ENCODE peak calls at places on chromosomes 13 and 19, in seven cellular contexts. K is IMR-90, N is lower leg skin, G is ovary, R is adrenal gland, E is HCT116, U is body of pancreas. D is an unnamed sample.

GRCh38 chr13:97205971-97206370 is 16.2 kb upstream of the MBNL2 start:
- DNase-seq in K (peak), N (no peak), G (no peak), R (no peak), E (no peak), U (no peak), D (peak)

GRCh38 chr13:50990540-50991506 is 81.2 kb downstream of the RNASEH2B start:
- DNase-seq in K (peak), N (no peak), G (peak), R (peak), E (no peak), U (peak), D (no peak)

GRCh38 chr13:34822681-34823080 is 119.4 kb upstream of the NBEA start:
- DNase-seq in K (no peak), N (no peak), G (no peak), R (no peak), E (no peak), U (no peak), D (no peak)

GRCh38 chr19:11356676-11357550 is 1.7 kb downstream of the PLPPR2 start:
- DNase-seq in K (no peak), N (no peak), G (no peak), R (no peak), E (no peak), U (no peak), D (no peak)

GRCh38 chr13:100809856-100810255 is 135.3 kb upstream of the TMTC4 start:
- DNase-seq in K (no peak), N (no peak), G (no peak), R (no peak), E (no peak), U (no peak), D (no peak)

GRCh38 chr19:42352216-42352892 is 26.9 kb downstream of the MEGF8 start:
- DNase-seq in K (peak), N (no peak), G (no peak), R (no peak), E (no peak), U (no peak), D (no peak)

GRCh38 chr19:1251503-1252220 is 3.3 kb downstream of the MIDN start:
- DNase-seq in K (no peak), N (no peak), G (no peak), R (peak), E (no peak), U (peak), D (peak)

GRCh38 chr13:110471833-110472162 is 89.7 kb downstream of the RAB20 start:
- DNase-seq in K (peak), N (peak), G (no peak), R (peak), E (no peak), U (peak), D (no peak)

GRCh38 chr13:59371229-59371628 is 792.5 kb downstream of the DIAPH3 start:
- DNase-seq in K (no peak), N (no peak), G (no peak), R (no peak), E (no peak), U (no peak), D (no peak)

GRCh38 chr19:48290923-48291700 is 21.2 kb downstream of the ZNF114 start:
- DNase-seq in K (peak), N (peak), G (peak), R (peak), E (no peak), U (peak), D (peak)

GRCh38 chr19:34145741-34146202 is 26.5 kb upstream of the LSM14A start:
- DNase-seq in K (peak), N (peak), G (peak), R (peak), E (peak), U (peak), D (peak)

GRCh38 chr13:32530841-32531253 is 7.7 kb downstream of the N4BP2L2 start:
- DNase-seq in K (peak), N (no peak), G (no peak), R (peak), E (no peak), U (no peak), D (no peak)

GRCh38 chr13:109610517-109610916 is 175.9 kb downstream of the IRS2 start:
- DNase-seq in K (no peak), N (peak), G (peak), R (peak), E (peak), U (peak), D (peak)

GRCh38 chr13:98919566-98919965 is 58.3 kb downstream of the DOCK9 start:
- DNase-seq in K (no peak), N (no peak), G (no peak), R (no peak), E (no peak), U (no peak), D (no peak)

GRCh38 chr13:59706101-59706976 is 457.4 kb downstream of the DIAPH3 start:
- DNase-seq in K (no peak), N (no peak), G (no peak), R (no peak), E (no peak), U (no peak), D (no peak)

GRCh38 chr19:17749912-17750317 is 1.4 kb upstream of the FCHO1 start:
- DNase-seq in K (no peak), N (no peak), G (no peak), R (peak), E (no peak), U (no peak), D (no peak)

GRCh38 chr19:47618771-47619170 is 9.8 kb downstream of the BICRA start:
- DNase-seq in K (peak), N (no peak), G (peak), R (peak), E (no peak), U (peak), D (no peak)

GRCh38 chr19:33194884-33195710 is 967 bp downstream of the LRP3 start:
- DNase-seq in K (peak), N (no peak), G (peak), R (peak), E (no peak), U (peak), D (no peak)

GRCh38 chr13:99758465-99759162 is 213.0 kb downstream of the ZIC5 start:
- DNase-seq in K (no peak), N (no peak), G (no peak), R (no peak), E (no peak), U (no peak), D (no peak)

GRCh38 chr13:43072394-43072793 is 49.0 kb downstream of the DNAJC15 start:
- DNase-seq in K (no peak), N (no peak), G (no peak), R (peak), E (no peak), U (peak), D (no peak)

GRCh38 chr13:83286737-83287136 is 595.5 kb downstream of the SLITRK1 start:
- DNase-seq in K (peak), N (no peak), G (no peak), R (no peak), E (no peak), U (no peak), D (no peak)

GRCh38 chr13:28129911-28130693 is 8.2 kb upstream of the PAN3 start:
- DNase-seq in K (peak), N (no peak), G (no peak), R (no peak), E (no peak), U (no peak), D (no peak)

GRCh38 chr13:36096411-36097184 is 34.6 kb downstream of the DCLK1 start:
- DNase-seq in K (no peak), N (no peak), G (no peak), R (no peak), E (no peak), U (no peak), D (no peak)

GRCh38 chr13:51848674-51849073 is 3.7 kb upstream of the TMEM272 start:
- DNase-seq in K (peak), N (no peak), G (no peak), R (no peak), E (no peak), U (no peak), D (no peak)

GRCh38 chr13:40963927-40964326 is 55.2 kb downstream of the ELF1 start:
- DNase-seq in K (peak), N (no peak), G (no peak), R (no peak), E (peak), U (no peak), D (peak)

GRCh38 chr13:45921337-45921736 is 69.8 kb upstream of the SIAH3 start:
- DNase-seq in K (no peak), N (no peak), G (no peak), R (no peak), E (no peak), U (no peak), D (no peak)

GRCh38 chr13:33958964-33959363 is 141.0 kb downstream of the RFC3 start:
- DNase-seq in K (no peak), N (no peak), G (no peak), R (no peak), E (no peak), U (no peak), D (no peak)

GRCh38 chr19:18202759-18203407 is 959 bp downstream of the RAB3A start:
- DNase-seq in K (no peak), N (peak), G (peak), R (peak), E (no peak), U (peak), D (no peak)

GRCh38 chr19:24074720-24075119 is 12.3 kb upstream of the ZNF254 start:
- DNase-seq in K (peak), N (no peak), G (no peak), R (no peak), E (no peak), U (no peak), D (no peak)

GRCh38 chr19:34461375-34462100 is 20.0 kb upstream of the WTIP start:
- DNase-seq in K (peak), N (no peak), G (no peak), R (no peak), E (no peak), U (no peak), D (no peak)

GRCh38 chr13:85142351-85142750 is 656.9 kb downstream of the SLITRK6 start:
- DNase-seq in K (no peak), N (no peak), G (no peak), R (no peak), E (no peak), U (no peak), D (no peak)

GRCh38 chr13:99366075-99366987 is 59.1 kb upstream of the GPR183 start:
- DNase-seq in K (no peak), N (no peak), G (no peak), R (no peak), E (no peak), U (no peak), D (no peak)

GRCh38 chr13:54643863-54644262 is 1615.2 kb downstream of the OLFM4 start:
- DNase-seq in K (no peak), N (no peak), G (no peak), R (no peak), E (no peak), U (no peak), D (no peak)

GRCh38 chr19:5395996-5396939 is 55.7 kb upstream of the PTPRS start:
- DNase-seq in K (no peak), N (no peak), G (no peak), R (no peak), E (no peak), U (no peak), D (no peak)

DNA sequence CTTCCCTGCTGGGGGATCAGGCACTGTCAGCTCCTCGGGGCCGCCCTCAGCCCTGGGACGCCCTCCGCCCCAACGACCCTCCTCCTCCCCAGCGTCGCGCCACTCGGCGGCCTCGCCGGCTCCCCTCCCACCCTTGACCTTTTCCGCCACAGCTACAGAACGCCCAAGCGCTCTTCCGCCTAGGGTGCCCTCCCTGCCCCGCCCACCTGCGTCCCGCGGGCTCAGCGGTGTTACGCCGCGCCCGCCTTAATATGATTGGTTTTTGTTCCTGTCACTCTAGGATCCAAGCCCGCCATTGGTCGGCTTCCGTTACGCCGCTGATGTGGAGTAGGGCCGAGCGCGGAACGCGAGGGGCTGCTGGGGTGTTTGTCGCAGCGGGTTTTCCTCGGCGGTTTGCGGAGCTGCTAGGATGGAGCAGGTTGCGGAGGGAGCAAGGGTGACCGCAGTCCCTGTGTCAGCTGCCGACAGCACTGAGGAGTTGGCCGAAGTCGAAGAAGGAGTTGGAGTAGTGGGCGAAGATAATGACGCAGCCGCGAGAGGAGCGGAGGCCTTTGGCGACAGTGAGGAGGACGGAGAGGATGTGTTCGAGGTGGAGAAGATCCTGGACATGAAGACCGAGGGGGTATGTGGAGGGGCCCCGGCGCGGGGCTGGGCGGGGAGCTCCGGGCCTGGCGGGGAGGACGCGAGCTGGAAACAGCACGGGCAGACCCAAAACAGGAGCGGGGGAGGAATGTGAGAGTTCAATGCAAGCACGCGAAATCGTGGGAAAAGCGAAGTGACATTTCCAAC is at the start of gene MPHOSPH8:
- DNase-seq in K (peak), N (peak), G (peak), R (peak), E (peak), U (peak), D (peak)
- TF ChIP-seq POLR2A in K (no peak), N (no peak), G (peak), R (peak), E (no peak), U (peak), D (peak)

GRCh38 chr13:114067381-114067885 is 65.0 kb downstream of the RASA3 start:
- DNase-seq in K (peak), N (no peak), G (no peak), R (no peak), E (no peak), U (no peak), D (no peak)
- TF ChIP-seq POLR2A in K (no peak), N (no peak), G (no peak), R (no peak), E (no peak), U (no peak), D (no peak)

GRCh38 chr13:77696863-77697207 is 652 bp upstream of the SLAIN1 start:
- DNase-seq in K (no peak), N (no peak), G (no peak), R (no peak), E (no peak), U (no peak), D (no peak)

GRCh38 chr13:77699059-77699680 is 1.7 kb downstream of the SLAIN1 start:
- DNase-seq in K (no peak), N (no peak), G (no peak), R (no peak), E (no peak), U (no peak), D (no peak)

GRCh38 chr13:77698211-77699058 is 948 bp downstream of the SLAIN1 start:
- DNase-seq in K (no peak), N (no peak), G (peak), R (peak), E (no peak), U (peak), D (no peak)

GRCh38 chr13:77696006-77696862 is 1.3 kb upstream of the SLAIN1 start:
- DNase-seq in K (no peak), N (no peak), G (no peak), R (no peak), E (no peak), U (no peak), D (no peak)

GRCh38 chr13:77697208-77698103 is at the start of gene SLAIN1:
- DNase-seq in K (peak), N (peak), G (peak), R (peak), E (no peak), U (peak), D (no peak)
- TF ChIP-seq POLR2A in K (no peak), N (no peak), G (peak), R (peak), E (no peak), U (peak), D (no peak)

DNA sequence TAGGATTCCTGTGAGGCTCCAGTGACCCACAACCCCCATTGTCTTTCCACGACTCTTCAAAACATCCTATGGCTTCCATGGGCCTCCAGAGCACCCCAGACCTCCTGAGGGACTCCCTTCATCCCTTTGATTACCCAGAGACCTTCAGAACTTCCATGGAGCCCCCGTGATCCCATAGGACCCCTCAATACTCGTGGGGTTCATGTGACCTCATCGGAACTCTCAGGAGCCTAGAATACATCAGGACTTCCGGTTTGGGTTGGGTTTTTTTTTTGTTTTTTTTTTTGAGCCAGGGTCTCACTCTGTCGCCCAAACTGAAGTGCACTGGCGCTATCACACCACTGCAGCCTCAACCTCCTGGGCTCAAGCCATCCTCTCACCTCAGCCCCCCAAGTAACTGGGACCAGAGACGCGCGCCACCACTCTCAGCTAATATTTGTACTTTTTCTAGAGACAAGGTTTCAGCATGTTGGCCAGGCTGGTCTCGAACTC is 778 bp downstream of the ALDH16A1 start:
- DNase-seq in K (no peak), N (no peak), G (no peak), R (no peak), E (no peak), U (no peak), D (no peak)
- TF ChIP-seq POLR2A in K (no peak), N (no peak), G (no peak), R (no peak), E (no peak), U (no peak), D (no peak)

GRCh38 chr19:21141787-21142464 is at the start of gene ZNF431:
- DNase-seq in K (peak), N (peak), G (peak), R (peak), E (peak), U (peak), D (peak)
- TF ChIP-seq POLR2A in K (peak), N (no peak), G (peak), R (peak), E (peak), U (peak), D (peak)

GRCh38 chr19:8595651-8596050 is 14.9 kb downstream of the ADAMTS10 start:
- DNase-seq in K (no peak), N (no peak), G (peak), R (no peak), E (no peak), U (no peak), D (no peak)

GRCh38 chr19:8589177-8589714 is 12.0 kb upstream of the MYO1F start:
- DNase-seq in K (no peak), N (no peak), G (no peak), R (no peak), E (no peak), U (no peak), D (no peak)

GRCh38 chr19:8593931-8594330 is 16.6 kb downstream of the ADAMTS10 start:
- DNase-seq in K (no peak), N (no peak), G (no peak), R (no peak), E (no peak), U (no peak), D (no peak)

GRCh38 chr19:8596168-8596567 is 14.3 kb downstream of the ADAMTS10 start:
- DNase-seq in K (no peak), N (no peak), G (no peak), R (no peak), E (no peak), U (no peak), D (no peak)

DNA sequence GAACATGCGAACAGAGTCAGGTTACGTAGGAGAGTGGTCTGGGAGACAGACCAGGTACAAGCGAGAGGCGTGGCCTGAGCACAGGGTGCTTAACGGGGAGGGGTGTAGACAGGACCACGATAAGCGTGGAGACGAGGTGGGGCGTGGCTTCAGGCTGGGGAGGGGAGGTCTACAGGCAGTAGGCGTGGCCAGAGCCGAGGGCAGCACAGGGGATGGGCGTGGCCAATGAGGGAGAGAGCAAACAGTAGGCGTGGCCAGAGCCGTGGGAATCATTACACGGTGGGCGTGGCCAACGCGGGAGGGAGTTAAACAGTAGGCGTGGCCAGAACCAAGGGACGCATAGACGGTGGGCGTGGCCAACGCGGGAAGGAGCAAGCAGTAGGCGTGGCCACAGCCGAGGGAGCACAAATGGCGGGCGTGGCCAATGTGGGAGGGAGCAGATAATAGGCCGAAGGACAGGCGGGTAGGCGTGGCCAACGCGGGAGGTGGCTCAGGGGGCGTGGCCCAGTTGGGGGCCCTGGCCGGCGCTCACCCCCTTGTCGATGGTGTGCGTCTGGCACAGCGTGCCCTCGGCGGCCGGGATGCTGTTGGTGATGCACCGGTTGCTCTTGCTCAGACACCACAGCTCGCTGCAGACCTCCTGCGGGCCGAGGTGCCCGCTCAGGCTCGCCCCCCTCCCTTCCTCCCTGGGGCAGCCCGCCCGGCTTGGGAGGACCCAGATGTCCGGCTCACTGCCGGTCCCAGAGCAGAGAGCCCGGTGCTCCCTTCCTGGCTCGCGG is 15.2 kb upstream of the MYO1F start:
- DNase-seq in K (peak), N (peak), G (peak), R (peak), E (no peak), U (peak), D (peak)
- TF ChIP-seq POLR2A in K (peak), N (no peak), G (no peak), R (peak), E (no peak), U (peak), D (peak)

D was measured in H54.